ENCODE peak calls at places on chromosomes 5 and 9, in five cellular contexts. J is posterior cingulate gyrus, W is AG20443, Q is Caki2, Z is NCI-H1105 treated with DMSO at 0.1 percent for 48 hours. K is an unnamed sample.

GRCh38 chr9:14511452-14511851 is 181.8 kb downstream of the ZDHHC21 start:
- DNase-seq in Z (no peak), J (no peak), W (peak), Q (no peak), K (peak)

GRCh38 chr5:145510324-145510723 is 324.8 kb downstream of the PRELID2 start:
- DNase-seq in Q (no peak), J (no peak), Z (no peak), W (peak), K (peak)

GRCh38 chr5:40277161-40277906 is 402.4 kb upstream of the PTGER4 start:
- DNase-seq in Q (no peak), Z (no peak), W (no peak), J (no peak), K (no peak)

GRCh38 chr5:82164957-82165698 is 113.0 kb downstream of the RPS23 start:
- DNase-seq in W (no peak), Q (peak), Z (no peak), J (no peak), K (no peak)

GRCh38 chr5:126360467-126360866 is 62.7 kb upstream of the GRAMD2B start:
- DNase-seq in Q (no peak), W (no peak), Z (no peak), J (no peak), K (no peak)

GRCh38 chr5:170497311-170498038 is 6.3 kb upstream of the KCNIP1 start:
- DNase-seq in Z (no peak), J (peak), Q (no peak), W (no peak), K (no peak)

GRCh38 chr9:35060548-35061207 is 11.7 kb downstream of the VCP start:
- DNase-seq in Z (no peak), W (no peak), J (no peak), Q (no peak), K (no peak)

GRCh38 chr9:74760031-74760700 is 127.6 kb downstream of the TRPM6 start:
- DNase-seq in Z (no peak), J (no peak), W (peak), Q (peak), K (no peak)

GRCh38 chr9:32741706-32742105 is 41.6 kb upstream of the TMEM215 start:
- DNase-seq in J (no peak), Q (peak), W (no peak), Z (peak), K (no peak)

GRCh38 chr9:93218161-93218560 is 34.2 kb downstream of the WNK2 start:
- DNase-seq in W (no peak), Q (no peak), Z (no peak), J (peak), K (no peak)

GRCh38 chr9:6199596-6199995 is 16.0 kb upstream of the IL33 start:
- DNase-seq in W (no peak), Q (no peak), Z (no peak), J (no peak), K (no peak)

GRCh38 chr9:135009051-135009560 is 78.4 kb upstream of the OLFM1 start:
- DNase-seq in Q (no peak), J (no peak), W (no peak), Z (no peak), K (no peak)

GRCh38 chr5:39198080-39198479 is 21.3 kb downstream of the FYB1 start:
- DNase-seq in W (no peak), Z (no peak), J (no peak), Q (peak), K (no peak)

GRCh38 chr5:79561525-79561893 is 47.6 kb upstream of the HOMER1 start:
- DNase-seq in J (peak), Q (no peak), W (no peak), Z (no peak), K (no peak)

GRCh38 chr9:134474058-134474370 is 147.8 kb downstream of the RXRA start:
- DNase-seq in J (no peak), Z (no peak), Q (no peak), W (peak), K (peak)

GRCh38 chr9:76652894-76653293 is 111.3 kb upstream of the PCA3 start:
- DNase-seq in J (no peak), Q (no peak), W (no peak), Z (no peak), K (no peak)

GRCh38 chr5:158928405-158928804 is 171.3 kb downstream of the EBF1 start:
- DNase-seq in J (no peak), W (no peak), Q (no peak), Z (peak), K (no peak)

GRCh38 chr9:5579881-5580280 is 49.0 kb upstream of the RIC1 start:
- DNase-seq in J (no peak), Q (no peak), Z (no peak), W (no peak), K (no peak)

GRCh38 chr5:160398806-160399205 is 1.0 kb downstream of the FAM200C start:
- DNase-seq in Z (no peak), Q (no peak), W (no peak), J (no peak), K (no peak)

GRCh38 chr9:107693620-107694326 is 204.2 kb upstream of the KLF4 start:
- DNase-seq in Z (no peak), J (no peak), W (peak), Q (peak), K (peak)

GRCh38 chr5:14521748-14522147 is 59.8 kb upstream of the OTULINL start:
- DNase-seq in Z (no peak), Q (no peak), J (peak), W (no peak), K (no peak)

GRCh38 chr9:131620764-131621520 is 75.6 kb downstream of the PRRT1B start:
- DNase-seq in J (peak), W (no peak), Q (no peak), Z (no peak), K (no peak)

GRCh38 chr5:23466401-23466886 is 41.0 kb upstream of the PRDM9 start:
- DNase-seq in W (no peak), Z (peak), Q (peak), J (no peak), K (no peak)

GRCh38 chr5:81393783-81394718 is at the start of gene ACOT12:
- DNase-seq in Q (no peak), J (peak), Z (no peak), W (peak), K (peak)

GRCh38 chr5:73022480-73023169 is 66.8 kb downstream of the FCHO2 start:
- DNase-seq in J (no peak), Z (no peak), W (peak), Q (no peak), K (peak)